ENCODE peak calls at places on chromosomes 6 and 20, in six cellular contexts. B, Z, U, Q, L and X are unnamed samples.

GRCh38 chr6:51184046-51184445 is 365.4 kb downstream of the TFAP2B start:
- DNase-seq in U (no peak), B (no peak), L (no peak), Q (no peak), Z (no peak), X (no peak)

GRCh38 chr20:58571942-58572666 is 56.9 kb upstream of the APCDD1L start:
- DNase-seq in L (no peak), B (no peak), Q (no peak), U (no peak), Z (no peak), X (no peak)

GRCh38 chr20:46838002-46838401 is 56.6 kb upstream of the EYA2 start:
- DNase-seq in Z (no peak), L (peak), U (no peak), Q (no peak), B (no peak), X (no peak)

GRCh38 chr6:42417641-42418112 is 34.0 kb downstream of the TRERF1 start:
- DNase-seq in Q (peak), L (no peak), U (peak), B (no peak), Z (no peak), X (no peak)

GRCh38 chr6:107458687-107459282 is 579 bp downstream of the PDSS2 start:
- DNase-seq in Q (peak), B (peak), L (peak), U (no peak), Z (peak), X (no peak)

GRCh38 chr20:61886721-61887658 is 178.7 kb downstream of the TAF4 start:
- DNase-seq in U (no peak), Q (no peak), B (peak), L (peak), Z (peak), X (no peak)

GRCh38 chr20:49729780-49730179 is 16.1 kb upstream of the B4GALT5 start:
- DNase-seq in U (no peak), L (no peak), B (no peak), Q (no peak), Z (peak), X (no peak)

GRCh38 chr6:67352717-67353116 is 1282.4 kb upstream of the ADGRB3 start:
- DNase-seq in Q (no peak), L (no peak), U (no peak), Z (no peak), B (no peak), X (no peak)

GRCh38 chr6:130602151-130602770 is 224.9 kb upstream of the SMLR1 start:
- DNase-seq in Z (peak), U (no peak), B (no peak), Q (peak), L (no peak), X (no peak)

GRCh38 chr6:11601776-11602605 is 64.4 kb downstream of the TMEM170B start:
- DNase-seq in L (peak), Q (no peak), Z (no peak), B (no peak), U (no peak), X (no peak)

GRCh38 chr6:7282097-7282906 is 30.7 kb downstream of the SSR1 start:
- DNase-seq in B (no peak), Q (no peak), U (no peak), L (no peak), Z (no peak), X (no peak)

GRCh38 chr6:121437861-121438651 is 2.6 kb downstream of the GJA1 start:
- DNase-seq in B (no peak), L (peak), Q (no peak), U (no peak), Z (peak), X (no peak)

GRCh38 chr6:47061631-47062300 is 19.6 kb upstream of the ADGRF1 start:
- DNase-seq in U (no peak), Q (no peak), L (no peak), B (no peak), Z (peak), X (no peak)

GRCh38 chr6:38345586-38345985 is 294.1 kb downstream of the BTBD9 start:
- DNase-seq in B (no peak), Z (no peak), Q (no peak), U (no peak), L (no peak), X (no peak)

GRCh38 chr20:10209091-10209490 is 9.5 kb upstream of the SNAP25 start:
- DNase-seq in L (no peak), Z (peak), B (no peak), Q (no peak), U (no peak), X (no peak)

GRCh38 chr20:7868108-7868507 is 72.2 kb downstream of the HAO1 start:
- DNase-seq in U (no peak), L (no peak), Q (no peak), Z (no peak), B (no peak), X (no peak)

GRCh38 chr20:42678895-42679294 is 510.8 kb downstream of the PTPRT start:
- DNase-seq in L (peak), U (no peak), Z (no peak), B (no peak), Q (no peak), X (no peak)

GRCh38 chr6:2763345-2763841 is 1.8 kb upstream of the WRNIP1 start:
- DNase-seq in Z (no peak), B (no peak), U (no peak), L (no peak), Q (no peak), X (no peak)

GRCh38 chr6:136921521-136921935 is 573 bp upstream of the SLC35D3 start:
- DNase-seq in Z (no peak), L (peak), B (no peak), U (no peak), Q (no peak), X (no peak)

GRCh38 chr6:136067731-136068341 is 182.3 kb downstream of the MTFR2 start:
- DNase-seq in L (peak), B (no peak), Q (no peak), U (no peak), Z (peak), X (no peak)

GRCh38 chr20:40805592-40805991 is 116.6 kb upstream of the MAFB start:
- DNase-seq in Q (no peak), Z (no peak), U (no peak), L (no peak), B (no peak), X (no peak)

GRCh38 chr20:63094767-63095499 is 88.2 kb upstream of the BHLHE23 start:
- DNase-seq in B (no peak), U (no peak), L (peak), Z (no peak), Q (no peak), X (no peak)

GRCh38 chr6:131561925-131562707 is 10.9 kb upstream of the ARG1 start:
- DNase-seq in Z (no peak), L (no peak), B (no peak), U (no peak), Q (no peak), X (no peak)

GRCh38 chr6:133814797-133815196 is 74.1 kb upstream of the TCF21 start:
- DNase-seq in L (no peak), Q (no peak), Z (peak), U (no peak), B (no peak), X (no peak)

GRCh38 chr20:21713470-21713869 is 8.0 kb downstream of the PAX1 start:
- DNase-seq in L (no peak), Z (no peak), B (no peak), U (no peak), Q (no peak), X (no peak)

GRCh38 chr20:16171180-16171579 is 402.1 kb downstream of the KIF16B start:
- DNase-seq in Q (no peak), B (no peak), U (no peak), Z (no peak), L (no peak), X (no peak)

GRCh38 chr20:22282696-22283095 is 301.7 kb downstream of the FOXA2 start:
- DNase-seq in B (no peak), L (no peak), U (no peak), Q (no peak), Z (no peak), X (no peak)

GRCh38 chr6:12048609-12049008 is 36.5 kb downstream of the HIVEP1 start:
- DNase-seq in U (no peak), L (no peak), B (no peak), Q (no peak), Z (no peak), X (no peak)

GRCh38 chr20:32203556-32204484 is 3.7 kb downstream of the PLAGL2 start:
- DNase-seq in Z (peak), Q (no peak), B (no peak), L (no peak), U (no peak), X (peak)

GRCh38 chr6:27251672-27252251 is 4.3 kb downstream of the PRSS16 start:
- DNase-seq in L (peak), Q (no peak), Z (peak), B (no peak), U (peak), X (peak)

GRCh38 chr20:36199293-36200257 is 36.7 kb upstream of the AAR2 start:
- DNase-seq in B (peak), Q (peak), Z (peak), U (peak), L (peak), X (peak)

GRCh38 chr20:62141397-62142251 is 1.6 kb downstream of the PSMA7 start:
- DNase-seq in Q (no peak), B (no peak), Z (peak), L (no peak), U (no peak), X (no peak)

GRCh38 chr6:150898390-150899170 is 33.1 kb downstream of the MTHFD1L start:
- DNase-seq in Q (no peak), L (no peak), U (no peak), Z (peak), B (no peak), X (no peak)